ENCODE peak calls at places on chromosomes 1 and 21, in five cellular contexts. I, X, O, A and B are unnamed samples.

GRCh38 chr1:230977781-230978490 is 725 bp downstream of the TTC13 start:
- DNase-seq in I (peak; percentile 47), X (peak; percentile 61), A (peak; percentile 57), O (no peak), B (no peak)

GRCh38 chr1:220368352-220369265 is 96.4 kb upstream of the RAB3GAP2 start:
- DNase-seq in A (peak; percentile 87), X (no peak), I (peak; percentile 60), O (no peak), B (no peak)

GRCh38 chr21:43196789-43197188 is 28.0 kb downstream of the CRYAA start:
- DNase-seq in A (peak; percentile 75), O (no peak), I (no peak), X (no peak), B (peak; percentile 61)

GRCh38 chr21:41739936-41740335 is 26.9 kb downstream of the RIPK4 start:
- DNase-seq in X (no peak), A (no peak), I (no peak), O (no peak), B (no peak)

GRCh38 chr1:27634166-27634981 is 611 bp downstream of the FGR start:
- DNase-seq in O (peak; percentile 58), I (peak; percentile 61), A (no peak), X (peak; percentile 67), B (no peak)

GRCh38 chr1:119338757-119339156 is 29.8 kb upstream of the HAO2 start:
- DNase-seq in A (no peak), X (no peak), O (no peak), I (no peak), B (no peak)

GRCh38 chr1:115182012-115182715 is 92.9 kb upstream of the TSPAN2 start:
- DNase-seq in O (no peak), A (peak; percentile 75), I (no peak), X (no peak), B (no peak)

GRCh38 chr1:156104065-156104810 is 10.3 kb upstream of the LMNA start:
- DNase-seq in A (peak; percentile 62), X (no peak), O (peak; percentile 81), I (peak; percentile 65), B (no peak)

GRCh38 chr1:119870917-119871486 is 25.3 kb downstream of the ADAM30 start:
- DNase-seq in O (peak; percentile 70), A (peak; percentile 92), X (peak; percentile 100), I (peak; percentile 93), B (no peak)

GRCh38 chr1:63112155-63112914 is 210.0 kb upstream of the FOXD3 start:
- DNase-seq in I (no peak), A (peak; percentile 54), X (no peak), O (no peak), B (no peak)

GRCh38 chr1:201050515-201051277 is 27.2 kb upstream of the KIF21B start:
- DNase-seq in A (no peak), I (no peak), X (no peak), O (no peak), B (no peak)

GRCh38 chr21:45992311-45993209 is 11.0 kb downstream of the COL6A1 start:
- DNase-seq in I (no peak), X (no peak), A (no peak), O (no peak), B (no peak)

GRCh38 chr21:45993210-45994085 is 11.9 kb downstream of the COL6A1 start:
- DNase-seq in A (no peak), O (no peak), X (no peak), I (no peak), B (no peak)

GRCh38 chr21:45990741-45991605 is 9.4 kb downstream of the COL6A1 start:
- DNase-seq in I (no peak), X (no peak), O (no peak), A (no peak), B (no peak)

GRCh38 chr21:45990049-45990711 is 8.6 kb downstream of the COL6A1 start:
- DNase-seq in O (no peak), I (no peak), A (no peak), X (no peak), B (no peak)

DNA sequence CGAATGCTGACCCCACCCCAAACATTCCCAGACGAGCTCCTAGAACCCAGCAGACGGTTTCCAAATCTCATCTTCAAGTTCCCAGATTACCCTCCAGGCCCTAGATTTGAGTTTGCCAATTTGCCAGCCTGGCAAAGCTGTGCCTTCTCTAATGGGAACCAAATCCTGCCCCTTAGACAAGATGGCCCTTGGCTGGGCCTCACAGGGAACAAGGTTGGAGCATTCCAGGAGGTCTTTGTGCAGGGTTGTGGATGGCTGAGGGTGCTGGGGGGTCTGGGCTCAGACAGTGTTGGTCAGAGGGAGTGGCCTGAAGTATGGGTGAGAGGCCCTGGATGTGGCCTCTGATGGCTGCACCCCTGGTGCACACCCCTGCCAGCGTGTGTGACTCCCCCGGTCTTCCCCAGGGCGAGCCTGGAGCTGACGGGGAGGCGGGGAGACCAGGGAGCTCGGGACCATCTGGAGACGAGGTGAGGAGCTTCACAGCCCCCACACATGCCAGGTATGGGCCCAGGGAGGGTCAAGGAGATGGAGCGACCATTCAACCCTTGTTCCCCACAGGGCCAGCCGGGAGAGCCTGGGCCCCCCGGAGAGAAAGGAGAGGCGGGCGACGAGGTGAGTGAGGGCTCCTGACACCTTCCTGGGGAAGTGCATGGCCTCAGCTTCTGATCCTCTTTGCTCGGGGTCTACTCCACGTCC is 10.2 kb downstream of the COL6A1 start:
- DNase-seq in X (no peak), I (no peak), A (no peak), O (no peak), B (no peak)
- H4K20me1 ChIP-seq in X (no peaks in the 10 kb centered on the region), I (no peaks in the 10 kb centered on the region), A (peaks cover 4% of the 10 kb centered on the region), O (no peaks in the 10 kb centered on the region), B (no peaks in the 10 kb centered on the region)

GRCh38 chr1:205749094-205749825 is 722 bp downstream of the NUCKS1 start:
- DNase-seq in A (peak; percentile 98), X (peak; percentile 95), I (peak; percentile 96), O (peak; percentile 96), B (peak; percentile 73)

GRCh38 chr1:205748398-205749093 is 1.4 kb downstream of the NUCKS1 start:
- DNase-seq in A (peak; percentile 23), O (peak; percentile 28), X (no peak), I (peak; percentile 47), B (no peak)

GRCh38 chr1:205744403-205744802 is 5.6 kb downstream of the NUCKS1 start:
- DNase-seq in O (no peak), X (no peak), I (no peak), A (no peak), B (no peak)

GRCh38 chr1:205743977-205744376 is 6.0 kb downstream of the NUCKS1 start:
- DNase-seq in A (no peak), X (no peak), O (no peak), I (no peak), B (no peak)

DNA sequence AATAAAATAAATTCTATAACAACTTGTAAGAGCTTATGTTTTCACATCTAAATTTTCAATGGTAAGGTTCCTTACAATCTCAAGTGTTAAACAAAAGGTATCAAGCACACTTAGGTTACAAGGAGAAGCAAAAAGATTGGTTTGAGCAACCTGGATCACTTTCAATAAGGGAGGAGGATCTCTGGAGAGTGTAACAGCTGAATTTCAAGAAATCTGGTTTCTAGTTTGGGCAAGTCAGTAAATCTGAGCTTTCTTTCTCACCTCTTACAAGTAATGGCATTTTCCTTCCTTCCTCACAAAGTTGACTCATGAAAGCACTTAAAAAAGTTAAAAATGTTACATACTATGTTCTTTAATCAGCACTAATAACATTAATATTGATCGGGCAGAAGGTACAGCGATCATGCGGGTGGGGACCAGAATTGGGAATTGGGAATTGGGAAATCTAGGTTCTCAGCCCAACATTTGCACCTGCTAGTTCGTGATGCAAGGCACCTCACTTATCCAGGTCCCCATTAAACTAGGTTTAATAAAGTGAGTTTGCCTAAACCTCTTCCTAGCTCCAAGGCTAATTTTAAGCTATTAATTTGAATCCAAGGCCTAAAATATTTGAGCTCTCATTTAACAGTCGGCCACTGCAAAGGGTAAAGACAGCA is 3.1 kb downstream of the NUCKS1 start:
- DNase-seq in X (no peak), O (no peak), A (no peak), I (no peak), B (no peak)
- H4K20me1 ChIP-seq in X (peaks cover 39% of the 10 kb centered on the region), O (peaks cover 72% of the 10 kb centered on the region), A (peaks cover 65% of the 10 kb centered on the region), I (peaks cover 58% of the 10 kb centered on the region), B (peaks cover 14% of the 10 kb centered on the region)

DNA sequence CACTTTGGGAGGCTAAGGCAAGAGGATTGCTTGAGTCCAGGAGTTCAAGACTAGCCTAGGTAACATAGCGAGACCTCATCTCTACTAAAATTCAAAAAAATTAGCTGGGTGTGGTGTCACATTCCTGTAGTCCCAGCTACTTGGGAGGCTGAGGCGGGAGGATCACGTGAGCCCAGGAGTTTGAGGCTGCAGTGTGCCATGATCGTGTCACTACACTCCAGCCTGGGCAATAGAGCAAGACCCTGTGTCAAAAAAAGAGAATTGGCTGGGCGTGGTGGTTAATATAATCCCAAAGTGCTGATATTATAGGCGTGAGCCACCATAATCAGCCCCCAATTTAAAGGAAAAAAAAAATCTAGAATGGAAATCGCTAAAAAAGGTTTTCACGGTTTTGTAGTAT is 7.0 kb downstream of the MACO1 start:
- DNase-seq in I (no peak), A (no peak), O (no peak), X (no peak), B (no peak)
- H4K20me1 ChIP-seq in I (peaks cover 13% of the 10 kb centered on the region), A (peaks cover 16% of the 10 kb centered on the region), O (peaks cover 43% of the 10 kb centered on the region), X (no peaks in the 10 kb centered on the region), B (peaks cover 2% of the 10 kb centered on the region)

GRCh38 chr21:44980562-44981489 is 41.0 kb downstream of the SLX9 start:
- DNase-seq in A (no peak), O (no peak), I (no peak), X (no peak), B (no peak)
- H4K20me1 ChIP-seq in A (no peaks in the 10 kb centered on the region), O (no peaks in the 10 kb centered on the region), I (no peaks in the 10 kb centered on the region), X (peaks cover 3% of the 10 kb centered on the region), B (no peaks in the 10 kb centered on the region)

GRCh38 chr1:5998906-5999301 is 6.7 kb upstream of the NPHP4 start:
- DNase-seq in O (no peak), I (no peak), X (no peak), A (no peak), B (no peak)

GRCh38 chr1:5996641-5997270 is 4.5 kb upstream of the NPHP4 start:
- DNase-seq in A (no peak), I (no peak), O (no peak), X (no peak), B (no peak)

GRCh38 chr1:5998051-5998905 is 6.1 kb upstream of the NPHP4 start:
- DNase-seq in A (no peak), I (no peak), X (no peak), O (no peak), B (no peak)

GRCh38 chr1:5995871-5996630 is 3.8 kb upstream of the NPHP4 start:
- DNase-seq in X (no peak), I (no peak), O (no peak), A (no peak), B (no peak)

DNA sequence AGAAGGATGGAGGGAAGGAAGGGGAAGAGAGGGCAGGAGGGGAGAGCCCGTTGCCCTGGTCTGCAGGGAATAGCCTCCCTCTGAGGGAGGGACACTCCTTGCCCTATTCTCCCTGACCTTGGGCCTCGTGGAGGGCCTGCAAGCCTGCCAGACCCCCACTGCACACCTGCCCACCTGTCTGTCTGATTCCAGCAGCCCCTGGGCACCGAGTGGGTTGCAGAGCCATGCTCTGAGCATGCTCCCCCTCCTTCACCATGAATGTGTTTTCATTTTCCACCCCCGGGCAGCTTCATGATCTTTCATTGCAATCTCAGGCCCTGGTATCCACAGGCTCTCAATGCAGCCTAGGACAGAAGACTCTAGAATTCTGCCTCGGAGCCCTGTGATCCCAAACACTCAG is 5.1 kb upstream of the NPHP4 start:
- DNase-seq in X (no peak), O (no peak), A (no peak), I (no peak), B (no peak)
- H4K20me1 ChIP-seq in X (peaks cover 5% of the 10 kb centered on the region), O (no peaks in the 10 kb centered on the region), A (peaks cover 3% of the 10 kb centered on the region), I (no peaks in the 10 kb centered on the region), B (peaks cover 4% of the 10 kb centered on the region)

GRCh38 chr1:8456306-8456912 is 138.5 kb downstream of the SLC45A1 start:
- DNase-seq in I (no peak), X (no peak), O (no peak), A (peak; percentile 55), B (no peak)
- H4K20me1 ChIP-seq in I (no peaks in the 10 kb centered on the region), X (no peaks in the 10 kb centered on the region), O (no peaks in the 10 kb centered on the region), A (no peaks in the 10 kb centered on the region), B (no peaks in the 10 kb centered on the region)